ENCODE peak calls at places on chromosomes 7 and 10, in four cellular contexts. One of them, this sample, is unnamed.

GRCh38 chr10:79103078-79103477 is 34.3 kb downstream of the ZMIZ1 start:
- DNase-seq in breast epithelium: no peak
- DNase-seq in HCT116: no peak
- DNase-seq in uterus: no peak
- DNase-seq in this sample: no peak

GRCh38 chr7:127726481-127726880 is 74.5 kb downstream of the SND1 start:
- DNase-seq in HCT116: no peak
- DNase-seq in uterus: no peak
- DNase-seq in breast epithelium: no peak
- DNase-seq in this sample: no peak

GRCh38 chr10:46265981-46266505 is 20.8 kb upstream of the ANTXRL start:
- DNase-seq in HCT116: no peak
- DNase-seq in breast epithelium: no peak
- DNase-seq in uterus: no peak
- DNase-seq in this sample: no peak

GRCh38 chr10:132944510-132944909 is 2.1 kb upstream of the CFAP46 start:
- DNase-seq in uterus: no peak
- DNase-seq in HCT116: no peak
- DNase-seq in breast epithelium: no peak
- DNase-seq in this sample: no peak

GRCh38 chr7:137715546-137715945 is 131.2 kb downstream of the DGKI start:
- DNase-seq in HCT116: no peak
- DNase-seq in uterus: no peak
- DNase-seq in breast epithelium: no peak
- DNase-seq in this sample: no peak

GRCh38 chr7:133797818-133798485 is 329.2 kb upstream of the LRGUK start:
- DNase-seq in breast epithelium: no peak
- DNase-seq in HCT116: no peak
- DNase-seq in uterus: no peak
- DNase-seq in this sample: no peak

GRCh38 chr7:95577137-95577536 is 19.2 kb downstream of the PDK4 start:
- DNase-seq in breast epithelium: no peak
- DNase-seq in HCT116: no peak
- DNase-seq in uterus: no peak
- DNase-seq in this sample: no peak

GRCh38 chr7:147296986-147297385 is 1180.4 kb downstream of the CNTNAP2 start:
- DNase-seq in uterus: no peak
- DNase-seq in HCT116: no peak
- DNase-seq in breast epithelium: no peak
- DNase-seq in this sample: no peak

GRCh38 chr7:131424219-131424822 is 96.6 kb downstream of the MKLN1 start:
- DNase-seq in breast epithelium: no peak
- DNase-seq in uterus: no peak
- DNase-seq in HCT116: peak
- DNase-seq in this sample: no peak

GRCh38 chr10:75238182-75239180 is 2.7 kb upstream of the COMTD1 start:
- DNase-seq in HCT116: no peak
- DNase-seq in uterus: peak
- DNase-seq in breast epithelium: no peak
- DNase-seq in this sample: no peak

GRCh38 chr7:87375647-87376435 is 30.4 kb downstream of the CROT start:
- DNase-seq in uterus: no peak
- DNase-seq in HCT116: no peak
- DNase-seq in breast epithelium: no peak
- DNase-seq in this sample: no peak

GRCh38 chr10:125692246-125692931 is 9.4 kb upstream of the TEX36 start:
- DNase-seq in HCT116: no peak
- DNase-seq in uterus: no peak
- DNase-seq in breast epithelium: no peak
- DNase-seq in this sample: no peak

GRCh38 chr7:66169616-66170015 is 35.5 kb upstream of the TPST1 start:
- DNase-seq in uterus: no peak
- DNase-seq in HCT116: no peak
- DNase-seq in breast epithelium: no peak
- DNase-seq in this sample: no peak

GRCh38 chr10:5765617-5766016 is 47.6 kb downstream of the GDI2 start:
- DNase-seq in breast epithelium: no peak
- DNase-seq in uterus: no peak
- DNase-seq in HCT116: no peak
- DNase-seq in this sample: no peak

GRCh38 chr7:110442386-110442837 is 648.5 kb upstream of the LRRN3 start:
- DNase-seq in breast epithelium: no peak
- DNase-seq in uterus: no peak
- DNase-seq in HCT116: peak
- DNase-seq in this sample: no peak

GRCh38 chr7:94436700-94437099 is 42.0 kb downstream of the COL1A2 start:
- DNase-seq in HCT116: no peak
- DNase-seq in breast epithelium: no peak
- DNase-seq in uterus: no peak
- DNase-seq in this sample: no peak

GRCh38 chr10:85791846-85792532 is 574.6 kb downstream of the GRID1 start:
- DNase-seq in uterus: no peak
- DNase-seq in HCT116: no peak
- DNase-seq in breast epithelium: no peak
- DNase-seq in this sample: no peak

DNA sequence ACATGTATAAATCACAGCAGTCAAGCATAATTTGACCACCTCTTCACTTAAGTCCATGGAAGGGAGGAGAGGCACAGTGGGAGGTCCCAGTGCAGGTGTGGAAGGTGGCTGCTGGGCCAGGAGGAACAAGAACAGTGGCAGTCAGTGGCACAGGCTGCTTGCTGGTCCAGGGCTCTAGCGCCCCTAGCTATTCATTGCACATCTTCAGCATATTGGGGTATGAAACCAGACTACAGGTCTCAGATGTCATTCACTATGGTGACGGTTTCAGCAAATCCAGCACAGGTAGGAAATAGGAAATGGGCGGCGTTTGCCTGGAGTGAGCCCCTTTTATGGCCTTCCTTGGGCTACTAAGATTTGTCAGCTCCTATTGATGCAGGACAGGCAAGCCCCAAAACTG is 609.0 kb downstream of the PARD3 start:
- DNase-seq in breast epithelium: no peak
- DNase-seq in uterus: no peak
- DNase-seq in HCT116: no peak
- DNase-seq in this sample: no peak
- TF ChIP-seq CTCF in breast epithelium: no peak
- TF ChIP-seq CTCF in uterus: no peak
- TF ChIP-seq CTCF in HCT116: no peak
- TF ChIP-seq CTCF in this sample: no peak

DNA sequence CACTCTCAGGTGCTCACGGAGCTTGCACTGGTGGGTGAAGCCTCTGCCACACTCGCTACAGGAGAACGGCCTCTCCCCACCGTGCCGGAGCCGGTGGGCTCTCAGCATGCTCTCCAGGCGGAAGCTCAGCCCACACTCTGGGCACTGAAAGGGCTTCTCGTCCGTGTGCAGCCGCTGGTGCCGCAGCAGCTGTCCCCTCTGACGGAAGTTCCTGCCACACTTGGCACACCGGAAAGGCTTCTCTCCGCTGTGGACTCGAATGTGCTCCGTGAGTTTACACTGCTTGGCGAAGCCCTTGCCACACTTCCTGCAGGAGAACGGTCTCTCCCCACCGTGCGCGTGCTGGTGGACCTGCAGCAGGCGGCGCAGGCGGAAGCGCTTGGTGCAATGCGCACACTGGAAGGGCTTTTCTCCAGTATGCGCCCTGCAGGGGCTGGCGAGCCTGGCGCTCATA is 19.3 kb downstream of the ZNF786 start:
- DNase-seq in breast epithelium: no peak
- DNase-seq in uterus: no peak
- DNase-seq in HCT116: no peak
- DNase-seq in this sample: no peak
- H3K27ac ChIP-seq in breast epithelium: no peak
- H3K27ac ChIP-seq in uterus: no peak
- H3K27ac ChIP-seq in HCT116: peak
- H3K27ac ChIP-seq in this sample: no peak

DNA sequence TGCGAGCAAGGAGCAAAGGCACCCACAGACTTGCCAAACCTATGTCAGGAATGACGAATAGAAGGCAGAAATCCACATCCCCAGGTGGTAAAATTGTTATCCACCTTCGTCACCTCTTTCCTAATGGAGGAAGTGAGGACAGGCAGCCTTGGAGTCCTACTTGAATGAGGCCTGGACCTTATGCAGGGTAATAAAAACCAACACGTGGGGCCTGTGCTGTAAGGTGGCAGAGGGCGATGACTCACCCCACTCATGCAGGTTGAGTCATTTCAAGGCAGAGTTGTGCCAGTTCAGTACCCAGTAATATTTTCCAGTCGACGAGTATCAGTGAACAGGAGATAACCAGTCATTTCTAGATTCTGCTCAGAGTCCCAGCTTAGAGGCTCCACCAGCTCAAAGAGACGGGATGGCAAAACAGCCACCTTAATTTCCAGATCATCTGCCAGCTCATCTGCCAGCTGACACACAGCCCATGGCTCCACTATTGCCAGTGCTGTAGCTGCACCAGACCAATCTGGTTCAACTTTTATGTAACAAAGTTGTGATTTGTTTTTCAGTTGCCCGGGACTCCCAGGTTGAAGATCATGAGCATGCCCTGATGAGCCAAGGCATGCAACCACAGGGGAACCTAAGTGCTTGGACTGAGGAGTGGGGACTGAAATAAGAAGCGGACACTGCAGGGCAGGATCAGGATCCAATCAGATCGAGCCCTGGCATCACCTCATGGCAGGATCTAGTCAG is 176.2 kb upstream of the ITGB1 start:
- DNase-seq in uterus: peak
- DNase-seq in HCT116: peak
- DNase-seq in breast epithelium: peak
- DNase-seq in this sample: no peak
- TF ChIP-seq POLR2A in uterus: no peak
- TF ChIP-seq POLR2A in HCT116: no peak
- TF ChIP-seq POLR2A in breast epithelium: no peak
- TF ChIP-seq POLR2A in this sample: no peak

GRCh38 chr7:101680406-101681145 is 51.5 kb upstream of the MYL10 start:
- DNase-seq in uterus: no peak
- DNase-seq in breast epithelium: no peak
- DNase-seq in HCT116: no peak
- DNase-seq in this sample: no peak
- TF ChIP-seq CTCF in uterus: no peak
- TF ChIP-seq CTCF in breast epithelium: no peak
- TF ChIP-seq CTCF in HCT116: no peak
- TF ChIP-seq CTCF in this sample: no peak

GRCh38 chr7:98276241-98276761 is 5.2 kb upstream of the BRI3 start:
- DNase-seq in uterus: no peak
- DNase-seq in breast epithelium: no peak
- DNase-seq in HCT116: no peak
- DNase-seq in this sample: no peak
- H3K27ac ChIP-seq in uterus: no peak
- H3K27ac ChIP-seq in breast epithelium: peak
- H3K27ac ChIP-seq in HCT116: no peak
- H3K27ac ChIP-seq in this sample: no peak

GRCh38 chr7:103348452-103348851 is 1.0 kb downstream of the PSMC2 start:
- DNase-seq in HCT116: no peak
- DNase-seq in uterus: no peak
- DNase-seq in breast epithelium: no peak
- DNase-seq in this sample: no peak

GRCh38 chr7:103344453-103345149 is at the start of gene DNAJC2:
- DNase-seq in breast epithelium: peak
- DNase-seq in uterus: peak
- DNase-seq in HCT116: peak
- DNase-seq in this sample: peak

GRCh38 chr7:103343758-103344452 is 662 bp downstream of the DNAJC2 start:
- DNase-seq in HCT116: no peak
- DNase-seq in breast epithelium: no peak
- DNase-seq in uterus: peak
- DNase-seq in this sample: no peak

GRCh38 chr7:103348959-103349358 is 1.5 kb downstream of the PSMC2 start:
- DNase-seq in HCT116: no peak
- DNase-seq in uterus: no peak
- DNase-seq in breast epithelium: no peak
- DNase-seq in this sample: no peak

GRCh38 chr7:103347507-103348267 is at the start of gene PSMC2:
- DNase-seq in HCT116: peak
- DNase-seq in breast epithelium: peak
- DNase-seq in uterus: peak
- DNase-seq in this sample: peak
- TF ChIP-seq POLR2A in HCT116: peak
- TF ChIP-seq POLR2A in breast epithelium: no peak
- TF ChIP-seq POLR2A in uterus: peak
- TF ChIP-seq POLR2A in this sample: peak

GRCh38 chr10:13873201-13873600 is 286.4 kb downstream of the PRPF18 start:
- DNase-seq in HCT116: no peak
- DNase-seq in uterus: no peak
- DNase-seq in breast epithelium: no peak
- DNase-seq in this sample: no peak

GRCh38 chr10:13869295-13869664 is 282.5 kb downstream of the PRPF18 start:
- DNase-seq in uterus: no peak
- DNase-seq in breast epithelium: no peak
- DNase-seq in HCT116: no peak
- DNase-seq in this sample: no peak

GRCh38 chr10:13872411-13872810 is 285.6 kb downstream of the PRPF18 start:
- DNase-seq in breast epithelium: no peak
- DNase-seq in uterus: no peak
- DNase-seq in HCT116: no peak
- DNase-seq in this sample: no peak

GRCh38 chr10:13871698-13872280 is 285.0 kb downstream of the PRPF18 start:
- DNase-seq in HCT116: no peak
- DNase-seq in uterus: no peak
- DNase-seq in breast epithelium: no peak
- DNase-seq in this sample: no peak

GRCh38 chr10:13871087-13871486 is 284.3 kb downstream of the PRPF18 start:
- DNase-seq in uterus: no peak
- DNase-seq in HCT116: no peak
- DNase-seq in breast epithelium: no peak
- DNase-seq in this sample: no peak
- TF ChIP-seq CTCF in uterus: no peak
- TF ChIP-seq CTCF in HCT116: no peak
- TF ChIP-seq CTCF in breast epithelium: no peak
- TF ChIP-seq CTCF in this sample: no peak